ENCODE peak calls at places on chromosomes 6 and 20, in six cellular contexts. One of them, this sample, is unnamed.

GRCh38 chr6:23412770-23413169 is 713.2 kb upstream of the NRSN1 start:
- DNase-seq in K562: no peak
- DNase-seq in HepG2: no peak
- DNase-seq in H1: no peak
- DNase-seq in SK-N-SH: no peak
- DNase-seq in GM12878: no peak
- DNase-seq in this sample: no peak

GRCh38 chr6:108455688-108456087 is 105.0 kb upstream of the FOXO3 start:
- DNase-seq in K562: no peak
- DNase-seq in HepG2: no peak
- DNase-seq in H1: no peak
- DNase-seq in SK-N-SH: no peak
- DNase-seq in GM12878: no peak
- DNase-seq in this sample: no peak

GRCh38 chr6:84344005-84344404 is 116.6 kb upstream of the CEP162 start:
- DNase-seq in K562: no peak
- DNase-seq in HepG2: no peak
- DNase-seq in H1: no peak
- DNase-seq in SK-N-SH: no peak
- DNase-seq in GM12878: no peak
- DNase-seq in this sample: peak

GRCh38 chr20:47611785-47612184 is 110.1 kb downstream of the NCOA3 start:
- DNase-seq in K562: no peak
- DNase-seq in HepG2: no peak
- DNase-seq in H1: no peak
- DNase-seq in SK-N-SH: no peak
- DNase-seq in GM12878: no peak
- DNase-seq in this sample: no peak

GRCh38 chr20:62486431-62486954 is 10.7 kb upstream of the GATA5 start:
- DNase-seq in K562: no peak
- DNase-seq in HepG2: no peak
- DNase-seq in H1: no peak
- DNase-seq in SK-N-SH: no peak
- DNase-seq in GM12878: no peak
- DNase-seq in this sample: no peak

GRCh38 chr20:37534401-37535157 is 6.9 kb upstream of the BLCAP start:
- DNase-seq in K562: peak
- DNase-seq in HepG2: peak
- DNase-seq in H1: no peak
- DNase-seq in SK-N-SH: peak
- DNase-seq in GM12878: peak
- DNase-seq in this sample: no peak

GRCh38 chr6:146154197-146154596 is 125.3 kb downstream of the GRM1 start:
- DNase-seq in K562: no peak
- DNase-seq in HepG2: no peak
- DNase-seq in H1: no peak
- DNase-seq in SK-N-SH: no peak
- DNase-seq in GM12878: no peak
- DNase-seq in this sample: no peak

GRCh38 chr6:107458687-107459282 is 579 bp downstream of the PDSS2 start:
- DNase-seq in K562: peak
- DNase-seq in HepG2: peak
- DNase-seq in H1: no peak
- DNase-seq in SK-N-SH: no peak
- DNase-seq in GM12878: peak
- DNase-seq in this sample: no peak

GRCh38 chr20:23918101-23918862 is 38.7 kb upstream of the CST5 start:
- DNase-seq in K562: no peak
- DNase-seq in HepG2: no peak
- DNase-seq in H1: no peak
- DNase-seq in SK-N-SH: no peak
- DNase-seq in GM12878: no peak
- DNase-seq in this sample: no peak
- TF ChIP-seq GABPA in K562: no peak
- TF ChIP-seq GABPA in HepG2: no peak
- TF ChIP-seq GABPA in H1: no peak
- TF ChIP-seq GABPA in SK-N-SH: no peak
- TF ChIP-seq GABPA in GM12878: no peak
- TF ChIP-seq GABPA in this sample: no peak

GRCh38 chr20:11431613-11432012 is 486.1 kb upstream of the BTBD3 start:
- DNase-seq in K562: no peak
- DNase-seq in HepG2: no peak
- DNase-seq in H1: no peak
- DNase-seq in SK-N-SH: no peak
- DNase-seq in GM12878: no peak
- DNase-seq in this sample: no peak
- TF ChIP-seq GABPA in K562: no peak
- TF ChIP-seq GABPA in HepG2: no peak
- TF ChIP-seq GABPA in H1: no peak
- TF ChIP-seq GABPA in SK-N-SH: no peak
- TF ChIP-seq GABPA in GM12878: no peak
- TF ChIP-seq GABPA in this sample: no peak

GRCh38 chr6:87822011-87822410 is 120.0 kb upstream of the AKIRIN2 start:
- DNase-seq in K562: no peak
- DNase-seq in HepG2: peak
- DNase-seq in H1: no peak
- DNase-seq in SK-N-SH: no peak
- DNase-seq in GM12878: no peak
- DNase-seq in this sample: no peak
- TF ChIP-seq GABPA in K562: no peak
- TF ChIP-seq GABPA in HepG2: no peak
- TF ChIP-seq GABPA in H1: no peak
- TF ChIP-seq GABPA in SK-N-SH: no peak
- TF ChIP-seq GABPA in GM12878: no peak
- TF ChIP-seq GABPA in this sample: no peak

GRCh38 chr6:3729603-3730344 is 21.7 kb downstream of the PXDC1 start:
- DNase-seq in K562: no peak
- DNase-seq in HepG2: no peak
- DNase-seq in H1: no peak
- DNase-seq in SK-N-SH: no peak
- DNase-seq in GM12878: no peak
- DNase-seq in this sample: no peak
- TF ChIP-seq GABPA in K562: no peak
- TF ChIP-seq GABPA in HepG2: no peak
- TF ChIP-seq GABPA in H1: no peak
- TF ChIP-seq GABPA in SK-N-SH: no peak
- TF ChIP-seq GABPA in GM12878: no peak
- TF ChIP-seq GABPA in this sample: no peak